ENCODE peak calls at places on chromosomes 13 and 19, in nine cellular contexts. B, L, V, Y, G, E, M, R and A are unnamed samples.

GRCh38 chr13:101916758-101917474 is 464.4 kb downstream of the ITGBL1 start:
- DNase-seq in B (no peak), L (no peak), V (no peak), Y (no peak), G (no peak), E (no peak), M (no peak), R (no peak), A (no peak)

GRCh38 chr19:49019242-49019932 is 2.5 kb upstream of the LHB start:
- DNase-seq in B (peak), L (peak), V (peak), Y (peak), G (peak), E (peak), M (peak), R (peak), A (peak)

GRCh38 chr13:79450110-79450509 is 30.8 kb upstream of the NDFIP2 start:
- DNase-seq in B (peak), L (no peak), V (peak), Y (no peak), G (no peak), E (no peak), M (no peak), R (no peak), A (no peak)

GRCh38 chr13:32409561-32410440 is 18.1 kb downstream of the N4BP2L1 start:
- DNase-seq in B (no peak), L (peak), V (no peak), Y (peak), G (no peak), E (peak), M (peak), R (peak), A (peak)

GRCh38 chr19:44574201-44574950 is 39.0 kb upstream of the IGSF23 start:
- DNase-seq in B (no peak), L (no peak), V (no peak), Y (no peak), G (no peak), E (no peak), M (no peak), R (no peak), A (no peak)

GRCh38 chr19:42420055-42420544 is 7.1 kb downstream of the LIPE start:
- DNase-seq in B (peak), L (peak), V (peak), Y (peak), G (peak), E (no peak), M (no peak), R (peak), A (peak)

GRCh38 chr19:19566306-19566705 is 28.2 kb downstream of the CILP2 start:
- DNase-seq in B (no peak), L (no peak), V (no peak), Y (peak), G (no peak), E (no peak), M (no peak), R (no peak), A (peak)

GRCh38 chr13:37960427-37960826 is 90.9 kb upstream of the TRPC4 start:
- DNase-seq in B (no peak), L (no peak), V (no peak), Y (peak), G (no peak), E (no peak), M (no peak), R (no peak), A (no peak)

GRCh38 chr13:110251227-110251791 is 55.6 kb downstream of the COL4A1 start:
- DNase-seq in B (no peak), L (no peak), V (no peak), Y (no peak), G (no peak), E (no peak), M (no peak), R (no peak), A (no peak)